ENCODE peak calls at places on chromosomes 4 and X, in ten cellular contexts. One of them, this sample, is unnamed.
A peak's percentile ranks its signal among the peaks of the same experiment; 100 is the strongest.

GRCh38 chrX:125926295-125926694 is 239.8 kb downstream of the DCAF12L2 start:
- DNase-seq in lower lobe of right lung: no peak
- DNase-seq in Peyer's patch: no peak
- DNase-seq in CD4-positive, alpha-beta memory T cell: no peak
- DNase-seq in AG04450: no peak
- DNase-seq in lung: no peak
- DNase-seq in heart left ventricle: no peak
- DNase-seq in cardiac muscle cell: no peak
- DNase-seq in CD8-positive, alpha-beta T cell: no peak
- DNase-seq in IMR-90: no peak
- DNase-seq in this sample: no peak

GRCh38 chrX:129877401-129877800 is 28.6 kb upstream of the UTP14A start:
- DNase-seq in lower lobe of right lung: no peak
- DNase-seq in Peyer's patch: no peak
- DNase-seq in CD4-positive, alpha-beta memory T cell: no peak
- DNase-seq in AG04450: no peak
- DNase-seq in lung: no peak
- DNase-seq in heart left ventricle: no peak
- DNase-seq in cardiac muscle cell: no peak
- DNase-seq in CD8-positive, alpha-beta T cell: no peak
- DNase-seq in IMR-90: no peak
- DNase-seq in this sample: no peak

GRCh38 chr4:171534391-171534790 is 278.8 kb upstream of the GALNTL6 start:
- DNase-seq in lower lobe of right lung: no peak
- DNase-seq in Peyer's patch: no peak
- DNase-seq in CD4-positive, alpha-beta memory T cell: no peak
- DNase-seq in AG04450: no peak
- DNase-seq in lung: no peak
- DNase-seq in heart left ventricle: no peak
- DNase-seq in cardiac muscle cell: no peak
- DNase-seq in CD8-positive, alpha-beta T cell: no peak
- DNase-seq in IMR-90: no peak
- DNase-seq in this sample: no peak

GRCh38 chr4:113760852-113761681 is 471 bp downstream of the CAMK2D start:
- DNase-seq in lower lobe of right lung: peak; percentile 89
- DNase-seq in Peyer's patch: peak; percentile 87
- DNase-seq in CD4-positive, alpha-beta memory T cell: peak; percentile 30
- DNase-seq in AG04450: no peak
- DNase-seq in lung: peak; percentile 84
- DNase-seq in heart left ventricle: peak; percentile 89
- DNase-seq in cardiac muscle cell: peak; percentile 94
- DNase-seq in CD8-positive, alpha-beta T cell: peak; percentile 68
- DNase-seq in IMR-90: peak; percentile 71
- DNase-seq in this sample: peak; percentile 62

GRCh38 chr4:24772061-24772705 is 23.2 kb upstream of the SOD3 start:
- DNase-seq in lower lobe of right lung: no peak
- DNase-seq in Peyer's patch: no peak
- DNase-seq in CD4-positive, alpha-beta memory T cell: no peak
- DNase-seq in AG04450: no peak
- DNase-seq in lung: no peak
- DNase-seq in heart left ventricle: no peak
- DNase-seq in cardiac muscle cell: no peak
- DNase-seq in CD8-positive, alpha-beta T cell: no peak
- DNase-seq in IMR-90: no peak
- DNase-seq in this sample: no peak

GRCh38 chr4:20987191-20987590 is 286.9 kb downstream of the PACRGL start:
- DNase-seq in lower lobe of right lung: no peak
- DNase-seq in Peyer's patch: no peak
- DNase-seq in CD4-positive, alpha-beta memory T cell: no peak
- DNase-seq in AG04450: no peak
- DNase-seq in lung: no peak
- DNase-seq in heart left ventricle: no peak
- DNase-seq in cardiac muscle cell: no peak
- DNase-seq in CD8-positive, alpha-beta T cell: no peak
- DNase-seq in IMR-90: no peak
- DNase-seq in this sample: no peak

GRCh38 chrX:107728342-107729099 is 47.1 kb downstream of the TSC22D3 start:
- DNase-seq in lower lobe of right lung: no peak
- DNase-seq in Peyer's patch: no peak
- DNase-seq in CD4-positive, alpha-beta memory T cell: no peak
- DNase-seq in AG04450: no peak
- DNase-seq in lung: no peak
- DNase-seq in heart left ventricle: peak; percentile 51
- DNase-seq in cardiac muscle cell: no peak
- DNase-seq in CD8-positive, alpha-beta T cell: no peak
- DNase-seq in IMR-90: no peak
- DNase-seq in this sample: no peak

GRCh38 chr4:3096207-3096606 is 21.7 kb downstream of the HTT start:
- DNase-seq in lower lobe of right lung: no peak
- DNase-seq in Peyer's patch: no peak
- DNase-seq in CD4-positive, alpha-beta memory T cell: no peak
- DNase-seq in AG04450: no peak
- DNase-seq in lung: no peak
- DNase-seq in heart left ventricle: no peak
- DNase-seq in cardiac muscle cell: no peak
- DNase-seq in CD8-positive, alpha-beta T cell: no peak
- DNase-seq in IMR-90: no peak
- DNase-seq in this sample: no peak

GRCh38 chr4:82352825-82353370 is 20.9 kb downstream of the HNRNPD start:
- DNase-seq in lower lobe of right lung: no peak
- DNase-seq in Peyer's patch: no peak
- DNase-seq in CD4-positive, alpha-beta memory T cell: no peak
- DNase-seq in AG04450: no peak
- DNase-seq in lung: no peak
- DNase-seq in heart left ventricle: no peak
- DNase-seq in cardiac muscle cell: no peak
- DNase-seq in CD8-positive, alpha-beta T cell: no peak
- DNase-seq in IMR-90: peak; percentile 8
- DNase-seq in this sample: no peak

GRCh38 chr4:82354788-82355187 is 19.0 kb downstream of the HNRNPD start:
- DNase-seq in lower lobe of right lung: no peak
- DNase-seq in Peyer's patch: no peak
- DNase-seq in CD4-positive, alpha-beta memory T cell: no peak
- DNase-seq in AG04450: no peak
- DNase-seq in lung: no peak
- DNase-seq in heart left ventricle: no peak
- DNase-seq in cardiac muscle cell: no peak
- DNase-seq in CD8-positive, alpha-beta T cell: no peak
- DNase-seq in IMR-90: no peak
- DNase-seq in this sample: no peak

GRCh38 chr4:82357640-82358039 is 16.2 kb downstream of the HNRNPD start:
- DNase-seq in lower lobe of right lung: no peak
- DNase-seq in Peyer's patch: no peak
- DNase-seq in CD4-positive, alpha-beta memory T cell: no peak
- DNase-seq in AG04450: no peak
- DNase-seq in lung: no peak
- DNase-seq in heart left ventricle: no peak
- DNase-seq in cardiac muscle cell: no peak
- DNase-seq in CD8-positive, alpha-beta T cell: no peak
- DNase-seq in IMR-90: no peak
- DNase-seq in this sample: no peak

DNA sequence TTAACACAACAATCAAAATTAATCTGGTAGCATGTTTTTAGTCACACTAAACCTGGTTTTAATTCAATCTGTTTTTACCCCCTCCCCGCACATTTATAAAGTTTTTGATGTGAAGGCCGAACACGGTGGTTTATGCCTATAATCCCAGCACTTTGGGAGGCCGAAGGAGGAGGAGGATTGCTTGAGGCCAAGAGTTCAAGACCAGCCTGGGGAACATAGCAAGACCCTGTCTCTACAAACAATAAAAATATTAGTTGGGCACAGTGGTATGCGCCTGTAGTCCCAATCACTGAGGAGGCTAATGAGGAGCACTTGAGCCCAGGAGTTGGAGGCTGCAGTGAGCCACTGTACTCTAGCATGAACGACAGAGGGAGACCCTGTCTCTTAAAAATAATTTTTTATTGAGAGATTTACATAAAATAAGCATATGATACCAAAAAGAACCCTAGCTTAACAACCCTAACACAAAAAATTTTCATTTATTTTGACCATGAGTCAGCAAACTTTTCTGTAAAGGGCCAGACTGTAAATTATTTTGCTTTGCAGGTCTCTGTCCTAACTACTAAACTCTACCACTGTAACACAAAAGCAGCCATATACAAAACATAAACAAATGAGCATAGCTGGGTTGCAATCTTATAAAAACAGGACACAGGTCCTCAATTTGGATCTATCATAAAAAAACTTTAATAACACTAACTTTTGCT is 21.5 kb downstream of the HNRNPD start:
- DNase-seq in lower lobe of right lung: no peak
- DNase-seq in Peyer's patch: no peak
- DNase-seq in CD4-positive, alpha-beta memory T cell: no peak
- DNase-seq in AG04450: no peak
- DNase-seq in lung: no peak
- DNase-seq in heart left ventricle: no peak
- DNase-seq in cardiac muscle cell: no peak
- DNase-seq in CD8-positive, alpha-beta T cell: no peak
- DNase-seq in IMR-90: peak; percentile 5
- DNase-seq in this sample: no peak
- H3K27ac ChIP-seq in lower lobe of right lung: no peak overlapping the region
- H3K27ac ChIP-seq in Peyer's patch: no peak overlapping the region
- H3K27ac ChIP-seq in CD4-positive, alpha-beta memory T cell: peak overlapping the region; percentile 10
- H3K27ac ChIP-seq in AG04450: no peak overlapping the region
- H3K27ac ChIP-seq in lung: no peak overlapping the region
- H3K27ac ChIP-seq in heart left ventricle: no peak overlapping the region
- H3K27ac ChIP-seq in cardiac muscle cell: peak overlapping the region; percentile 44
- H3K27ac ChIP-seq in CD8-positive, alpha-beta T cell: no peak overlapping the region
- H3K27ac ChIP-seq in IMR-90: peak overlapping the region; percentile 81
- H3K27ac ChIP-seq in this sample: no peak overlapping the region

DNA sequence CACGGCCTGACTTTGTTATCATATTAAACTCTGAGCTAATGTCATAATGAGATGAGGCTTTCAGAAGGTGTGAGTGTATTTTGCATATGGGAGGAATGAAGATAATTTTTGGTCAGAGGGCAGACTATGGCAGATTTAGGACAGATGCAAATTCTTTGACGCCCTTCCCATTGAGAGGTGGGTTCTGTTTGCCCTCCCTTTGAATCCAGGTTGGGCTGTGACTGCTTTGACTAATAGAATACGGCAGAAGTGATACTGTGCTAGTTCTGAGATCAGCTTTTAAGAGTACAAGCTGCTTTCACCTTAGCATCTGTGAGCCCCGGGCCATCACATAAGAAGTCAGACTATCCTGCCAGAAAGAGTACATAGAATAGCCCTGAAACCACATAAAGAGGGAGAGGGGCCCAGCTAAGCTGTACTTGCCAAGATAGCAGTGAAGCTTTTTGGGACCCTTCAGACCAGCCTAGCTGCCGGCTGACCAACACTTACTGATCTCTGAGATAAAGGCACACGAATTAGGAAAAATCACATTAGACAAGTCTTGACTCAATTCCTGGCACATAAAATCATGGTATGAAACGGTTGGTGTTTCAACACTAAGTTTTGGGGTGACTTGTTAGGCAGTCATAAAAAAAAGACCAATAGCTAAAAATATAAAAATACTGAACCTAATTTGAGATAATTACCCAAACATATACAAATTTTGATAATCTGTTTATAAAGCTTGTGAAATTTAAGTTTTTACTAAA is 166.7 kb upstream of the SH3RF1 start:
- DNase-seq in lower lobe of right lung: no peak
- DNase-seq in Peyer's patch: no peak
- DNase-seq in CD4-positive, alpha-beta memory T cell: no peak
- DNase-seq in AG04450: no peak
- DNase-seq in lung: no peak
- DNase-seq in heart left ventricle: no peak
- DNase-seq in cardiac muscle cell: no peak
- DNase-seq in CD8-positive, alpha-beta T cell: no peak
- DNase-seq in IMR-90: no peak
- DNase-seq in this sample: no peak
- H3K4me3 ChIP-seq in lower lobe of right lung: no peak overlapping the region
- H3K4me3 ChIP-seq in Peyer's patch: no peak overlapping the region
- H3K4me3 ChIP-seq in CD4-positive, alpha-beta memory T cell: no peak overlapping the region
- H3K4me3 ChIP-seq in AG04450: no peak overlapping the region
- H3K4me3 ChIP-seq in lung: no peak overlapping the region
- H3K4me3 ChIP-seq in heart left ventricle: no peak overlapping the region
- H3K4me3 ChIP-seq in cardiac muscle cell: no peak overlapping the region
- H3K4me3 ChIP-seq in CD8-positive, alpha-beta T cell: no peak overlapping the region
- H3K4me3 ChIP-seq in IMR-90: no peak overlapping the region
- H3K4me3 ChIP-seq in this sample: no peak overlapping the region

DNA sequence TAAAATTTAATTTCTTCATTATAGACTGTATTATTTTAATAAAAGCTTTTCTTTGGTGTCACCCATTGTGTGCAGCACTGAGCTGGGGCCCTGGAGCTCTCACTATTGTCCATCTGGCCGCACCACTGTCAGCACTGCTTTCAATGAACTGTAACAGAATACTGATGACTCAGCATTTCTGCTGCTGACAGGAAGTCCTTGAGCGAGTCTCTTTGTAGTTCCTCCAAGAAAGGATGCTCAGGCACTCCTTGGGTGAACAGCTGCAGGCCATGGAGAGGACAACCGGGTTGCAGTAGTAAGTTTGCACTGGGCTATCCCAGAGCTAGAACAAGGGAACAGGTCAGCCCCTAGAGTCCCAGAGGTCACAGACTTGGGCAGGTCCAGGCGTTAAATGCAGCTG is 81.6 kb downstream of the SORBS2 start:
- DNase-seq in lower lobe of right lung: no peak
- DNase-seq in Peyer's patch: no peak
- DNase-seq in CD4-positive, alpha-beta memory T cell: no peak
- DNase-seq in AG04450: no peak
- DNase-seq in lung: no peak
- DNase-seq in heart left ventricle: peak; percentile 59
- DNase-seq in cardiac muscle cell: peak; percentile 71
- DNase-seq in CD8-positive, alpha-beta T cell: no peak
- DNase-seq in IMR-90: no peak
- DNase-seq in this sample: no peak
- H3K27ac ChIP-seq in lower lobe of right lung: no peak overlapping the region
- H3K27ac ChIP-seq in Peyer's patch: no peak overlapping the region
- H3K27ac ChIP-seq in CD4-positive, alpha-beta memory T cell: no peak overlapping the region
- H3K27ac ChIP-seq in AG04450: no peak overlapping the region
- H3K27ac ChIP-seq in lung: no peak overlapping the region
- H3K27ac ChIP-seq in heart left ventricle: no peak overlapping the region
- H3K27ac ChIP-seq in cardiac muscle cell: peak overlapping the region; percentile 31
- H3K27ac ChIP-seq in CD8-positive, alpha-beta T cell: no peak overlapping the region
- H3K27ac ChIP-seq in IMR-90: no peak overlapping the region
- H3K27ac ChIP-seq in this sample: peak overlapping the region; percentile 64

GRCh38 chr4:7524841-7525240 is 90.1 kb upstream of the PSAPL1 start:
- DNase-seq in lower lobe of right lung: no peak
- DNase-seq in Peyer's patch: no peak
- DNase-seq in CD4-positive, alpha-beta memory T cell: no peak
- DNase-seq in AG04450: no peak
- DNase-seq in lung: no peak
- DNase-seq in heart left ventricle: no peak
- DNase-seq in cardiac muscle cell: no peak
- DNase-seq in CD8-positive, alpha-beta T cell: no peak
- DNase-seq in IMR-90: no peak
- DNase-seq in this sample: no peak

GRCh38 chr4:7524064-7524682 is 89.4 kb upstream of the PSAPL1 start:
- DNase-seq in lower lobe of right lung: no peak
- DNase-seq in Peyer's patch: no peak
- DNase-seq in CD4-positive, alpha-beta memory T cell: no peak
- DNase-seq in AG04450: no peak
- DNase-seq in lung: no peak
- DNase-seq in heart left ventricle: no peak
- DNase-seq in cardiac muscle cell: no peak
- DNase-seq in CD8-positive, alpha-beta T cell: no peak
- DNase-seq in IMR-90: no peak
- DNase-seq in this sample: no peak

GRCh38 chr4:7529368-7529923 is 94.7 kb upstream of the PSAPL1 start:
- DNase-seq in lower lobe of right lung: no peak
- DNase-seq in Peyer's patch: no peak
- DNase-seq in CD4-positive, alpha-beta memory T cell: no peak
- DNase-seq in AG04450: no peak
- DNase-seq in lung: no peak
- DNase-seq in heart left ventricle: no peak
- DNase-seq in cardiac muscle cell: no peak
- DNase-seq in CD8-positive, alpha-beta T cell: no peak
- DNase-seq in IMR-90: no peak
- DNase-seq in this sample: no peak

GRCh38 chr4:7526491-7526890 is 91.8 kb upstream of the PSAPL1 start:
- DNase-seq in lower lobe of right lung: no peak
- DNase-seq in Peyer's patch: no peak
- DNase-seq in CD4-positive, alpha-beta memory T cell: no peak
- DNase-seq in AG04450: no peak
- DNase-seq in lung: no peak
- DNase-seq in heart left ventricle: no peak
- DNase-seq in cardiac muscle cell: no peak
- DNase-seq in CD8-positive, alpha-beta T cell: no peak
- DNase-seq in IMR-90: no peak
- DNase-seq in this sample: no peak

DNA sequence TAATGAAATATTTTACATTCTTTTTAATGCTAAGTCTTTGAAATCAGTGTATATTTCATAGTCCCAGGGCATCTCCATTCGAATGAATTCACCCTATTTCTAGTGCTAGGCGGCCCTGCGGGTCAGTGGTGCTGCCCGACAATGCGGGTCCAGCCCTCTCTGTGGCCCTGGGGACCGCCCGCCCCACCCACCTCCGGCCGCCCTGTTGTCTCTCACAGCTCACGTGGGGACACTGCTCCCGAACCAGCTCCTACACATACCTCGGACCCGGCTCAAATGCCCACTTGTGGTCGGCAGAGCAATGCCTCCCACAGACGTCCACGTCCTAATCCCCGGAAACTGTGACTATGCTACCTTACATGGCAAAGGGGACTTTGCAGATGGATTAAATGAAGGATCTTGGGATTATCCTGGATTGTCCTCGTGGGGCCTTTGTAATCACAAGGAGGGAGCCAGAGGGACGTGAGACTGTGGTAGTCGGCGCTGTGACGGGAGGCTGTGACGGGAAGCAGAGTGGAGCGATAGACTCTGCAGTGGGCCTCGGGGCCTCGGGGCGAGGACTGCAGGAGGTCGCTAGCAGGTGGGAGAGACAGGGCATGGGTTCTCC is 92.3 kb upstream of the PSAPL1 start:
- DNase-seq in lower lobe of right lung: no peak
- DNase-seq in Peyer's patch: no peak
- DNase-seq in CD4-positive, alpha-beta memory T cell: no peak
- DNase-seq in AG04450: no peak
- DNase-seq in lung: no peak
- DNase-seq in heart left ventricle: no peak
- DNase-seq in cardiac muscle cell: no peak
- DNase-seq in CD8-positive, alpha-beta T cell: no peak
- DNase-seq in IMR-90: no peak
- DNase-seq in this sample: no peak
- H3K4me3 ChIP-seq in lower lobe of right lung: no peak overlapping the region
- H3K4me3 ChIP-seq in Peyer's patch: no peak overlapping the region
- H3K4me3 ChIP-seq in CD4-positive, alpha-beta memory T cell: no peak overlapping the region
- H3K4me3 ChIP-seq in AG04450: no peak overlapping the region
- H3K4me3 ChIP-seq in lung: no peak overlapping the region
- H3K4me3 ChIP-seq in heart left ventricle: no peak overlapping the region
- H3K4me3 ChIP-seq in cardiac muscle cell: no peak overlapping the region
- H3K4me3 ChIP-seq in CD8-positive, alpha-beta T cell: no peak overlapping the region
- H3K4me3 ChIP-seq in IMR-90: no peak overlapping the region
- H3K4me3 ChIP-seq in this sample: no peak overlapping the region

This sample was measured in dorsolateral prefrontal cortex.